ENCODE peak calls at places on chromosomes 7 and 10, in nine cellular contexts. J is cardiac muscle cell; I is NB4; S is HTR-8/SVneo; U is stimulated activated CD4-positive, alpha-beta T cell treated with anti-CD3 and anti-CD28 coated beads, Interleukin-1b, Interleukin-23, amount 100 ng/mL, for 1 hour; K is endothelial cell; H is heart left ventricle; T is T follicular helper cell; N is germinal center. X is an unnamed sample.

GRCh38 chr7:43726466-43726865 is 2.9 kb downstream of the COA1 start:
- DNase-seq in U (no peak), J (peak; percentile 26), S (no peak), T (no peak), K (no peak), H (no peak), I (no peak), N (no peak), X (no peak)

GRCh38 chr10:61904711-61905445 is 3.4 kb downstream of the ARID5B start:
- DNase-seq in K (no peak), I (peak; percentile 81), N (peak; percentile 69), T (no peak), U (no peak), J (peak; percentile 78), H (no peak), S (peak; percentile 63), X (peak; percentile 73)

GRCh38 chr7:66247387-66248078 is 42.4 kb downstream of the TPST1 start:
- DNase-seq in S (no peak), N (no peak), T (no peak), J (no peak), U (no peak), K (no peak), I (no peak), H (no peak), X (no peak)

GRCh38 chr7:30831227-30831626 is 60.0 kb downstream of the MINDY4 start:
- DNase-seq in K (no peak), N (no peak), I (no peak), U (no peak), T (no peak), S (no peak), J (peak; percentile 89), H (no peak), X (no peak)

GRCh38 chr10:16393271-16393858 is 43.4 kb upstream of the PTER start:
- DNase-seq in K (no peak), U (no peak), S (no peak), I (no peak), H (no peak), N (no peak), J (no peak), T (no peak), X (no peak)

GRCh38 chr7:99380032-99380822 is 5.7 kb downstream of the ARPC1B start:
- DNase-seq in N (peak; percentile 82), U (no peak), S (no peak), H (no peak), I (peak; percentile 99), J (peak; percentile 74), K (no peak), T (peak; percentile 20), X (peak; percentile 99)

GRCh38 chr7:26705567-26705966 is 158.8 kb downstream of the SKAP2 start:
- DNase-seq in K (no peak), S (peak; percentile 66), N (no peak), U (no peak), T (no peak), H (no peak), I (no peak), J (peak; percentile 86), X (peak; percentile 67)

GRCh38 chr7:96311967-96312366 is 9.9 kb downstream of the SLC25A13 start:
- DNase-seq in H (no peak), K (no peak), I (peak; percentile 83), T (no peak), S (no peak), N (no peak), U (no peak), J (peak; percentile 67), X (peak; percentile 67)

GRCh38 chr7:5646846-5647245 is 134.6 kb downstream of the RNF216 start:
- DNase-seq in K (no peak), U (no peak), N (no peak), H (peak; percentile 0), S (peak; percentile 64), I (peak; percentile 70), J (peak; percentile 85), T (no peak), X (no peak)

GRCh38 chr10:7407368-7408002 is 3.3 kb downstream of the SFMBT2 start:
- DNase-seq in U (no peak), H (peak; percentile 63), J (peak; percentile 34), I (no peak), N (no peak), S (no peak), T (no peak), K (peak; percentile 24), X (no peak)

GRCh38 chr7:3267928-3268690 is 32.9 kb upstream of the SDK1 start:
- DNase-seq in T (no peak), N (no peak), K (no peak), U (no peak), H (no peak), I (no peak), J (peak; percentile 75), S (peak; percentile 86), X (no peak)

GRCh38 chr7:71361633-71362032 is 229.7 kb downstream of the GALNT17 start:
- DNase-seq in T (no peak), H (no peak), U (no peak), J (no peak), S (no peak), K (no peak), I (no peak), N (no peak), X (no peak)

GRCh38 chr7:26863504-26864308 is 684 bp downstream of the SKAP2 start:
- DNase-seq in H (no peak), J (peak; percentile 40), U (no peak), I (peak; percentile 63), K (peak; percentile 4), N (peak; percentile 53), T (no peak), S (no peak), X (peak; percentile 81)

GRCh38 chr10:101749033-101749432 is 26.9 kb downstream of the FGF8 start:
- DNase-seq in J (peak; percentile 15), K (peak; percentile 43), I (peak; percentile 22), H (no peak), U (no peak), S (no peak), N (no peak), T (no peak), X (no peak)

GRCh38 chr7:100051611-100052010 is 2.0 kb downstream of the ZSCAN21 start:
- DNase-seq in N (no peak), H (no peak), T (no peak), I (no peak), K (no peak), U (no peak), S (no peak), J (no peak), X (no peak)

GRCh38 chr7:84529480-84530205 is 335.1 kb upstream of the SEMA3A start:
- DNase-seq in H (no peak), S (peak; percentile 3), I (no peak), U (no peak), N (no peak), J (peak; percentile 74), K (no peak), T (no peak), X (no peak)

GRCh38 chr10:83809001-83809400 is 330.3 kb upstream of the GHITM start:
- DNase-seq in J (no peak), I (no peak), U (no peak), S (no peak), T (no peak), H (no peak), N (no peak), K (no peak), X (no peak)

GRCh38 chr10:81472927-81473470 is 402.0 kb upstream of the NRG3 start:
- DNase-seq in I (no peak), T (no peak), S (no peak), K (no peak), U (no peak), J (no peak), H (no peak), N (no peak), X (no peak)

GRCh38 chr7:116670409-116671036 is 1.5 kb upstream of the MET start:
- DNase-seq in N (no peak), H (no peak), J (no peak), I (no peak), S (no peak), T (no peak), K (no peak), U (no peak), X (no peak)

GRCh38 chr10:13660545-13660920 is 73.8 kb downstream of the PRPF18 start:
- DNase-seq in K (no peak), T (no peak), J (no peak), I (no peak), N (no peak), S (no peak), U (no peak), H (no peak), X (no peak)

GRCh38 chr7:39733881-39734571 is 110.7 kb downstream of the RALA start:
- DNase-seq in H (no peak), S (peak; percentile 44), T (no peak), J (peak; percentile 77), U (no peak), I (peak; percentile 50), N (no peak), K (no peak), X (no peak)

GRCh38 chr7:139481364-139481763 is 2.1 kb downstream of the KLRG2 start:
- DNase-seq in U (no peak), N (no peak), S (no peak), H (no peak), J (no peak), T (no peak), K (no peak), I (no peak), X (no peak)

GRCh38 chr7:82257118-82257695 is 186.4 kb downstream of the CACNA2D1 start:
- DNase-seq in J (no peak), S (no peak), H (no peak), N (no peak), U (no peak), T (no peak), I (no peak), K (no peak), X (no peak)

GRCh38 chr10:77873558-77874380 is 52.8 kb downstream of the DLG5 start:
- DNase-seq in T (no peak), I (peak; percentile 94), H (no peak), N (peak; percentile 73), S (peak; percentile 54), J (peak; percentile 51), K (no peak), U (no peak), X (peak; percentile 79)

GRCh38 chr7:44103566-44103940 is 592 bp upstream of the AEBP1 start:
- DNase-seq in H (no peak), U (no peak), N (no peak), K (no peak), J (no peak), T (no peak), I (no peak), S (no peak), X (no peak)

GRCh38 chr10:3666525-3667302 is 118.3 kb downstream of the KLF6 start:
- DNase-seq in T (no peak), J (no peak), H (no peak), I (peak; percentile 39), N (no peak), K (no peak), U (no peak), S (no peak), X (peak; percentile 78)

GRCh38 chr7:34612671-34613070 is 45.3 kb upstream of the NPSR1 start:
- DNase-seq in T (no peak), I (no peak), K (no peak), J (peak; percentile 39), N (no peak), H (no peak), U (no peak), S (no peak), X (no peak)

GRCh38 chr7:17147409-17147808 is 151.0 kb upstream of the AHR start:
- DNase-seq in S (no peak), J (no peak), H (no peak), K (no peak), N (no peak), I (no peak), U (no peak), T (no peak), X (no peak)

GRCh38 chr10:47118326-47118725 is 181.7 kb upstream of the GDF10 start:
- DNase-seq in S (no peak), I (no peak), T (no peak), J (no peak), H (no peak), U (no peak), K (no peak), N (no peak), X (no peak)

GRCh38 chr7:38675500-38676106 is 44.4 kb upstream of the AMPH start:
- DNase-seq in J (no peak), T (no peak), K (no peak), N (no peak), U (no peak), S (no peak), I (no peak), H (no peak), X (no peak)

GRCh38 chr7:159197066-159197975 is 52.7 kb upstream of the VIPR2 start:
- DNase-seq in H (no peak), T (peak; percentile 3), I (peak; percentile 94), U (no peak), J (no peak), N (no peak), S (peak; percentile 20), K (no peak), X (peak; percentile 92)

X was measured in Kasumi-1.